ENCODE peak calls at places on chromosomes 1 and 21, in five cellular contexts. H is mammary epithelial cell; J is stimulated activated CD4-positive, alpha-beta T cell treated with anti-CD3 and anti-CD28 coated beads, Interleukin-4, amount 100 ng/mL, for 48 hours; O is activated T-helper 1 cell treated with Interleukin-2 at 50 U/mL for 16 hours; L is activated naive CD4-positive, alpha-beta T cell. T is an unnamed sample.

GRCh38 chr1:19414490-19414889 is 70.8 kb downstream of the CAPZB start:
- DNase-seq in J (no peak), L (no peak), O (no peak), H (no peak), T (no peak)

GRCh38 chr1:91805343-91805801 is 80.6 kb downstream of the TGFBR3 start:
- DNase-seq in L (no peak), H (no peak), O (no peak), J (no peak), T (no peak)

GRCh38 chr21:44539031-44539430 is 964 bp downstream of the KRTAP10-1 start:
- DNase-seq in J (no peak), L (no peak), O (no peak), H (no peak), T (no peak)

GRCh38 chr1:117232551-117232950 is 21.8 kb upstream of the VTCN1 start:
- DNase-seq in J (no peak), L (no peak), O (no peak), H (no peak), T (no peak)

GRCh38 chr1:61851849-61852692 is 109.8 kb downstream of the PATJ start:
- DNase-seq in O (no peak), L (no peak), H (peak), J (no peak), T (no peak)

GRCh38 chr1:58721247-58721820 is 21.5 kb upstream of the MYSM1 start:
- DNase-seq in J (no peak), L (no peak), H (no peak), O (no peak), T (no peak)

GRCh38 chr1:89085781-89086180 is 20.8 kb upstream of the GBP1 start:
- DNase-seq in O (no peak), J (peak), H (peak), L (no peak), T (no peak)

GRCh38 chr1:78760858-78761257 is 111.2 kb downstream of the IFI44 start:
- DNase-seq in L (no peak), O (no peak), H (no peak), J (no peak), T (no peak)

GRCh38 chr1:19205403-19205802 is 4.7 kb downstream of the UBR4 start:
- DNase-seq in J (no peak), O (no peak), H (no peak), L (no peak), T (no peak)

GRCh38 chr1:204695692-204696091 is 10.2 kb upstream of the LRRN2 start:
- DNase-seq in J (no peak), O (no peak), L (no peak), H (no peak), T (no peak)

GRCh38 chr1:24906760-24907490 is 23.2 kb downstream of the RUNX3 start:
- DNase-seq in O (no peak), H (no peak), L (no peak), J (no peak), T (no peak)

GRCh38 chr1:99969260-99969728 is 502 bp upstream of the SLC35A3 start:
- DNase-seq in J (no peak), H (no peak), L (no peak), O (no peak), T (no peak)